ENCODE peak calls at places on chromosomes 16 and 17, in eight cellular contexts. V, K, Q, I, J, S, R and N are unnamed samples.
A peak's percentile ranks its signal among the peaks of the same experiment; 100 is the strongest.

GRCh38 chr16:27241658-27242057 is 26.9 kb downstream of the NSMCE1 start:
- DNase-seq in V (peak; percentile 10), S (no peak), R (no peak), I (no peak), J (no peak), Q (no peak), K (no peak), N (no peak)

GRCh38 chr16:578870-579405 is 9.2 kb downstream of the PIGQ start:
- DNase-seq in R (peak; percentile 69), I (peak; percentile 43), V (peak; percentile 85), J (peak; percentile 63), K (peak; percentile 91), Q (no peak), S (peak; percentile 76), N (no peak)

GRCh38 chr17:35732806-35733136 is 1.3 kb downstream of the RASL10B start:
- DNase-seq in I (no peak), J (no peak), R (no peak), Q (no peak), S (no peak), K (no peak), V (no peak), N (no peak)

GRCh38 chr17:39599006-39599664 is 8.6 kb downstream of the NEUROD2 start:
- DNase-seq in R (no peak), K (no peak), I (no peak), Q (no peak), J (no peak), S (no peak), V (no peak), N (no peak)

GRCh38 chr17:41544497-41544896 is 16.4 kb upstream of the KRT19 start:
- DNase-seq in I (peak; percentile 56), R (no peak), V (no peak), Q (no peak), J (no peak), K (no peak), S (no peak), N (no peak)

GRCh38 chr16:592518-593306 is 2.8 kb downstream of the RAB40C start:
- DNase-seq in V (peak; percentile 73), R (no peak), K (no peak), S (peak; percentile 43), I (no peak), J (peak; percentile 90), Q (no peak), N (no peak)

GRCh38 chr17:30188211-30188939 is 47.1 kb downstream of the SLC6A4 start:
- DNase-seq in I (peak; percentile 66), J (no peak), Q (no peak), K (no peak), S (no peak), R (no peak), V (no peak), N (no peak)

GRCh38 chr17:63928172-63928666 is 3.9 kb downstream of the CD79B start:
- DNase-seq in I (no peak), K (no peak), J (no peak), S (no peak), Q (no peak), V (no peak), R (no peak), N (no peak)

GRCh38 chr16:84546669-84547538 is 42.4 kb upstream of the MEAK7 start:
- DNase-seq in J (no peak), K (no peak), S (no peak), R (no peak), Q (no peak), I (no peak), V (no peak), N (no peak)

GRCh38 chr17:49984283-49984682 is 10.7 kb downstream of the DLX3 start:
- DNase-seq in Q (no peak), S (no peak), R (no peak), K (no peak), J (no peak), I (no peak), V (no peak), N (no peak)

GRCh38 chr16:30113711-30114333 is 485 bp upstream of the GDPD3 start:
- DNase-seq in K (no peak), R (no peak), Q (no peak), J (no peak), I (no peak), S (no peak), V (no peak), N (no peak)

GRCh38 chr16:67154578-67155304 is 3.9 kb upstream of the B3GNT9 start:
- DNase-seq in S (no peak), V (no peak), K (no peak), I (no peak), J (no peak), R (no peak), Q (no peak), N (no peak)

GRCh38 chr17:19384723-19385391 is 2.1 kb downstream of the MFAP4 start:
- DNase-seq in I (no peak), S (peak; percentile 97), Q (peak; percentile 35), K (no peak), R (no peak), J (no peak), V (peak; percentile 76), N (no peak)

GRCh38 chr16:70573451-70574121 is 50.0 kb downstream of the SF3B3 start:
- DNase-seq in I (no peak), K (no peak), R (no peak), V (no peak), J (no peak), S (peak; percentile 91), Q (peak; percentile 88), N (no peak)